ENCODE peak calls at places on chromosomes 5 and 9, in four cellular contexts. F is ovary, R is heart right ventricle, L is cardiac fibroblast. V is an unnamed sample.

GRCh38 chr9:93948456-93949072 is 6.6 kb downstream of the BARX1 start:
- DNase-seq in R (no peak), F (no peak), L (no peak), V (no peak)

GRCh38 chr9:127360829-127361228 is 36.1 kb upstream of the SLC2A8 start:
- DNase-seq in F (no peak), L (peak), R (no peak), V (peak)

GRCh38 chr5:168712280-168712924 is 133.2 kb upstream of the PANK3 start:
- DNase-seq in F (no peak), L (peak), R (peak), V (no peak)

GRCh38 chr5:141844414-141845097 is 33.7 kb downstream of the PCDH1 start:
- DNase-seq in R (no peak), L (no peak), F (no peak), V (no peak)

GRCh38 chr5:142201471-142201887 is 92.9 kb downstream of the NDFIP1 start:
- DNase-seq in F (no peak), R (no peak), L (peak), V (no peak)

GRCh38 chr5:156411131-156411727 is 84.3 kb downstream of the SGCD start:
- DNase-seq in R (peak), F (no peak), L (peak), V (no peak)

GRCh38 chr5:60102961-60103683 is 209.6 kb upstream of the PDE4D start:
- DNase-seq in R (no peak), L (peak), F (no peak), V (no peak)

GRCh38 chr9:115743709-115744605 is 409.6 kb upstream of the PAPPA start:
- DNase-seq in F (no peak), L (no peak), R (no peak), V (no peak)

GRCh38 chr5:135493406-135494180 is 41.4 kb upstream of the TIFAB start:
- DNase-seq in F (no peak), L (peak), R (no peak), V (no peak)

GRCh38 chr9:37927611-37928551 is 24.0 kb upstream of the SLC25A51 start:
- DNase-seq in F (no peak), R (no peak), L (no peak), V (no peak)

GRCh38 chr9:4167040-4167671 is 132.7 kb downstream of the GLIS3 start:
- DNase-seq in F (no peak), L (peak), R (no peak), V (no peak)

GRCh38 chr5:19690978-19691377 is 297.0 kb downstream of the CDH18 start:
- DNase-seq in F (no peak), R (no peak), L (no peak), V (no peak)

GRCh38 chr5:32805966-32806626 is 95.0 kb downstream of the NPR3 start:
- DNase-seq in L (peak), R (no peak), F (no peak), V (no peak)

GRCh38 chr5:146516151-146516475 is at the start of gene GPR151:
- DNase-seq in L (peak), F (no peak), R (no peak), V (no peak)

GRCh38 chr9:113593682-113594281 is 130.3 kb downstream of the RGS3 start:
- DNase-seq in L (peak), F (peak), R (peak), V (peak)

GRCh38 chr5:80288177-80288576 is 31.6 kb upstream of the SPZ1 start:
- DNase-seq in L (no peak), F (no peak), R (no peak), V (no peak)

GRCh38 chr9:93807166-93808013 is 147.8 kb downstream of the BARX1 start:
- DNase-seq in F (no peak), R (no peak), L (no peak), V (no peak)

GRCh38 chr9:105679406-105680022 is 14.8 kb upstream of the TMEM38B start:
- DNase-seq in R (no peak), L (no peak), F (no peak), V (no peak)

GRCh38 chr9:69946800-69947437 is 96.7 kb upstream of the MAMDC2 start:
- DNase-seq in F (no peak), L (peak), R (no peak), V (no peak)

GRCh38 chr5:62134811-62135210 is 171.2 kb upstream of the KIF2A start:
- DNase-seq in L (no peak), F (no peak), R (no peak), V (no peak)

GRCh38 chr9:93812410-93812668 is 142.8 kb downstream of the BARX1 start:
- DNase-seq in F (no peak), R (no peak), L (no peak), V (no peak)

GRCh38 chr9:27528886-27529315 is 713 bp downstream of the MOB3B start:
- DNase-seq in F (peak), L (no peak), R (peak), V (peak)

GRCh38 chr9:38118862-38119435 is 49.9 kb upstream of the SHB start:
- DNase-seq in F (no peak), L (no peak), R (no peak), V (no peak)

GRCh38 chr9:76249309-76249708 is 144.9 kb downstream of the RFK start:
- DNase-seq in R (no peak), L (no peak), F (no peak), V (no peak)

GRCh38 chr5:151095341-151096000 is 14.6 kb upstream of the TNIP1 start:
- DNase-seq in L (peak), F (peak), R (peak), V (no peak)

GRCh38 chr9:72633966-72634365 is 112.6 kb downstream of the TMC1 start:
- DNase-seq in L (peak), F (no peak), R (peak), V (no peak)

GRCh38 chr9:93771276-93771675 is 183.9 kb downstream of the BARX1 start:
- DNase-seq in L (no peak), R (no peak), F (no peak), V (no peak)

GRCh38 chr5:115480245-115480644 is 64.3 kb downstream of the FEM1C start:
- DNase-seq in F (no peak), R (no peak), L (no peak), V (no peak)

GRCh38 chr5:148416921-148417320 is 33.2 kb downstream of the FBXO38 start:
- DNase-seq in L (peak), F (no peak), R (no peak), V (peak)

GRCh38 chr5:60960591-60960990 is 15.6 kb downstream of the NDUFAF2 start:
- DNase-seq in R (no peak), L (peak), F (no peak), V (no peak)

GRCh38 chr5:127409923-127410675 is 107.3 kb upstream of the PRRC1 start:
- DNase-seq in L (no peak), F (no peak), R (no peak), V (no peak)

GRCh38 chr5:59065551-59065950 is 482.7 kb downstream of the RAB3C start:
- DNase-seq in L (no peak), R (no peak), F (no peak), V (no peak)

GRCh38 chr5:133200256-133200655 is 148.4 kb downstream of the HSPA4 start:
- DNase-seq in R (no peak), F (no peak), L (no peak), V (peak)

GRCh38 chr5:159207616-159208507 is 1.5 kb downstream of the RNF145 start:
- DNase-seq in L (peak), R (peak), F (peak), V (peak)
- TF ChIP-seq CTCF in L (no peak), R (no peak), F (no peak), V (no peak)

GRCh38 chr5:43038523-43038989 is 1.6 kb downstream of the ANXA2R start:
- DNase-seq in L (no peak), F (no peak), R (no peak), V (no peak)
- H3K4me3 ChIP-seq in L (peak), F (peak), R (peak), V (peak)

DNA sequence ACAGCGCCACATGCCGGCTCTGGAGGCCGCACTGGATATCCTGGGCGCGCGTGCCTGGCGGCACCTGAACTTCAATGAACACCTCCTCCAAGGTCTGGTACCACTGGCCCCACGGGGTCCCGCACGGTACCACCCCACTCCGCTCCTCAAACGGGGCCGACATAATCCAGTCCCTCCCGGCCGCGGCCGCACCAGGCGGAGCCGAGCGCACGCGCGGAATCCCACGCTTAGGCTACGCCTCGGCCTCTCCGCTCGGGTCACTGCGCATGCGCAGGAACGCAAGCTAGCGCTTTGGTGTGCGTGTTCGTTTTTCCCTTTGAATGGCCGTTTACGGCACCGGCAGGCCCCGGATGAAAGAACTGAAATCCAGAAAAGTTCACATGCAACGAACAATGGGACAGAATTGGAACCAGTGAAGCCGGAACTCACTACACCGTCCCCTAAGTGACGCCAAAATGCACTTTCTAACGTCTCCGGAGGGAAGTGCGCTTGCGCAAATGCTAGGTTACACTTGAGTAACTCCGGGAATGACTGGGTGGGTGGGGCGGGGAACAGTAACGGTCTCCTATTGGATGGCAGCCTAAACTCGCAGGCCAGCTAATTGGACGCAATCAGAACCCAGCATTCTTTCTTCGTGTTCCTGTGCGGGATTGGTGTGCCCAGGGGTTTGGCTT is at the start of gene NUDCD2:
- DNase-seq in F (peak), R (peak), L (peak), V (peak)
- TF ChIP-seq CTCF in F (peak), R (peak), L (peak), V (peak)

GRCh38 chr9:94983552-94983951 is 257.1 kb downstream of the AOPEP start:
- DNase-seq in R (no peak), F (no peak), L (no peak), V (no peak)

GRCh38 chr9:94979904-94980507 is 253.5 kb downstream of the AOPEP start:
- DNase-seq in F (no peak), R (no peak), L (no peak), V (no peak)

GRCh38 chr9:94982211-94982610 is 255.7 kb downstream of the AOPEP start:
- DNase-seq in L (no peak), F (no peak), R (no peak), V (no peak)

GRCh38 chr9:94980947-94981632 is 254.6 kb downstream of the AOPEP start:
- DNase-seq in R (no peak), F (no peak), L (no peak), V (peak)

GRCh38 chr9:94981661-94982060 is 255.2 kb downstream of the AOPEP start:
- DNase-seq in F (no peak), R (no peak), L (no peak), V (no peak)
- H3K4me3 ChIP-seq in F (no peak), R (no peak), L (no peak), V (no peak)

GRCh38 chr5:74394924-74395880 is 245.3 kb downstream of the ENC1 start:
- DNase-seq in R (no peak), L (no peak), F (no peak), V (peak)
- TF ChIP-seq CTCF in R (no peak), L (no peak), F (no peak), V (peak)

GRCh38 chr9:89639961-89640360 is 35.1 kb downstream of the GADD45G start:
- DNase-seq in R (no peak), F (no peak), L (no peak), V (no peak)
- H3K4me3 ChIP-seq in R (no peak), F (peak), L (no peak), V (no peak)

GRCh38 chr5:73701566-73701965 is 75.6 kb downstream of the ARHGEF28 start:
- DNase-seq in L (peak), R (no peak), F (no peak), V (no peak)

GRCh38 chr5:73702951-73703350 is 77.0 kb downstream of the ARHGEF28 start:
- DNase-seq in L (no peak), F (no peak), R (no peak), V (no peak)

GRCh38 chr5:73706963-73707362 is 81.0 kb downstream of the ARHGEF28 start:
- DNase-seq in F (no peak), R (no peak), L (no peak), V (no peak)

GRCh38 chr5:73702534-73702933 is 76.5 kb downstream of the ARHGEF28 start:
- DNase-seq in R (no peak), F (no peak), L (no peak), V (no peak)

DNA sequence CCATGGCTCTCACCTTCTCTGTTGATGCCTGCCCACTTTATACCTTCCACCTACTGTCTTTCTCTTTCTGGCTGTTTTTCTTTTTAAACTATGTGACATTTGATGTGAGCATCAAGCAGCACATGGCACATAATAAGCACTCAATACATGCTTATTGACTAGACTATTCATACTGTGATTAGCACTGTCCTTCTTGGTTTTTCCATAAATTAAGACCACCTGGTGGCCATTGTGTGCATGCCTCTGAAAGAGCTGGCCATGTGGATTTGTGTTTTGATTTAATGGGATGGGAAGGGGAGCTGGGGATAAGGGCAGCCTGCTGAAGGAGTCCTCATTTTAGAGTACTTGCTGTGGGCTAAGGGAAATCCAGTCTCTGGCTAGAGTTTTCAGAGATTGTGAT is 79.4 kb downstream of the ARHGEF28 start:
- DNase-seq in F (no peak), L (no peak), R (no peak), V (no peak)
- TF ChIP-seq CTCF in F (no peak), L (peak), R (no peak), V (peak)

DNA sequence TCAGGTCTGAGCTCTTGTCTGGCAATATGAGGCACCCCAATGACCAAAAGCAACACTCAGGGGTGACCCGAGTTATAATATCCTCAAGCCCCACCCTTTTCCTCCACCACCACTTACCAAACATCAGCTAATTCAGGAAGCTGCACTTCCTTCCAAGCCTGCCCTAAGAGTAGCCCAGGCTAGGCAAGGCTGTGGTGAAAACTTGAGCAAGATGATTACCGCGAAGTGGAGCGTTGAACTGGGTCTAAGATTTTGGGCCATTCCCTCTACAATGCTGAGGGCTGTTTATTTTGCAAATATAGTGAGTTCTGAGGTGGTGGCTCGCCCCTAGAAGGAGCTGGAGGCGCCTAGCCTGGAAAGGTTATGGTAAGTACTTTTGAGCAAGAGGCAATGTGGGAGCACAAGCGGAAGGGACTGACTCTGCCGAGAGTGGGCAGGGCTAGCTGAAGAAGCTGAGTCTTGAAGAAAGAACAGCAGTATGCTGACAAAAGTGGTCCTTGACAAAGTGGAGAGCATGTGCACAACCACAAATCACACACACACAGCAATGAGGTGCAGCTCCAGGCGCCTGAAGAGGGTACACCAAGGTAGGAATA is at the start of gene HK3:
- DNase-seq in R (no peak), F (no peak), L (no peak), V (no peak)
- H3K4me3 ChIP-seq in R (peak), F (no peak), L (no peak), V (no peak)

V was measured in BE2C.